ENCODE peak calls at places on chromosome 19, in five cellular contexts. C, J, P, A and S are unnamed samples. For H3K4me1, the result is how much of the 10 kb centered on the place peaks cover.

GRCh38 chr19:35487821-35488220 is 2.4 kb downstream of the KRTDAP start:
- DNase-seq in C (no peak), J (no peak), P (no peak), A (no peak), S (no peak)

GRCh38 chr19:35142531-35143230 is 374 bp upstream of the FXYD7 start:
- DNase-seq in C (peak), J (no peak), P (peak), A (peak), S (peak)

GRCh38 chr19:2867025-2867991 is at the start of gene ZNF556:
- DNase-seq in C (no peak), J (no peak), P (peak), A (no peak), S (peak)

GRCh38 chr19:51417107-51417806 is at the start of gene SIGLEC10:
- DNase-seq in C (peak), J (peak), P (no peak), A (peak), S (no peak)

GRCh38 chr19:54465367-54466109 is 2.0 kb upstream of the LENG9 start:
- DNase-seq in C (no peak), J (peak), P (no peak), A (no peak), S (no peak)

GRCh38 chr19:42250666-42251531 is 4.0 kb downstream of the ERF start:
- DNase-seq in C (peak), J (peak), P (no peak), A (no peak), S (no peak)

GRCh38 chr19:48121909-48122371 is 11.3 kb upstream of the PLA2G4C start:
- DNase-seq in C (no peak), J (no peak), P (no peak), A (peak), S (peak)

GRCh38 chr19:34370983-34371382 is 6.0 kb downstream of the GPI start:
- DNase-seq in C (no peak), J (no peak), P (no peak), A (no peak), S (no peak)

GRCh38 chr19:1411255-1412191 is 4.1 kb downstream of the DAZAP1 start:
- DNase-seq in C (peak), J (no peak), P (no peak), A (no peak), S (peak)

GRCh38 chr19:2574971-2575630 is 99.2 kb downstream of the GADD45B start:
- DNase-seq in C (no peak), J (no peak), P (no peak), A (no peak), S (no peak)

GRCh38 chr19:36577271-36577996 is 4.3 kb upstream of the ZNF529 start:
- DNase-seq in C (no peak), J (no peak), P (no peak), A (no peak), S (no peak)

GRCh38 chr19:39411832-39412099 is 703 bp upstream of the PLEKHG2 start:
- DNase-seq in C (peak), J (peak), P (peak), A (peak), S (peak)

GRCh38 chr19:42634409-42635232 is 39.9 kb upstream of the CEACAM8 start:
- DNase-seq in C (peak), J (no peak), P (peak), A (no peak), S (peak)

GRCh38 chr19:8617984-8618383 is 7.5 kb upstream of the ADAMTS10 start:
- DNase-seq in C (no peak), J (no peak), P (no peak), A (no peak), S (no peak)

GRCh38 chr19:41912899-41913475 is 15.3 kb downstream of the ERFL start:
- DNase-seq in C (no peak), J (no peak), P (no peak), A (no peak), S (no peak)

GRCh38 chr19:40512473-40513344 is 45.9 kb downstream of the SPTBN4 start:
- DNase-seq in C (no peak), J (no peak), P (peak), A (no peak), S (no peak)

GRCh38 chr19:11721681-11722080 is 17.1 kb downstream of the ZNF823 start:
- DNase-seq in C (no peak), J (no peak), P (no peak), A (no peak), S (no peak)

GRCh38 chr19:30319876-30320275 is 52.3 kb upstream of the ZNF536 start:
- DNase-seq in C (no peak), J (no peak), P (no peak), A (no peak), S (no peak)

GRCh38 chr19:862529-863304 is 3.3 kb downstream of the CFD start:
- DNase-seq in C (peak), J (peak), P (peak), A (peak), S (peak)

GRCh38 chr19:40803857-40804782 is 5.1 kb downstream of the EGLN2 start:
- DNase-seq in C (peak), J (peak), P (no peak), A (peak), S (no peak)

GRCh38 chr19:18093439-18094161 is 4.0 kb upstream of the MAST3 start:
- DNase-seq in C (no peak), J (no peak), P (peak), A (no peak), S (peak)

GRCh38 chr19:29467824-29468401 is 57.9 kb upstream of the VSTM2B start:
- DNase-seq in C (no peak), J (no peak), P (peak), A (no peak), S (peak)

GRCh38 chr19:48635966-48636858 is 967 bp downstream of the DBP start:
- DNase-seq in C (no peak), J (no peak), P (no peak), A (peak), S (no peak)

GRCh38 chr19:45094707-45095106 is 1.7 kb downstream of the PPP1R37 start:
- DNase-seq in C (no peak), J (no peak), P (no peak), A (no peak), S (no peak)
- H3K4me1 ChIP-seq in C (half or more), J (half or more), P (half or more), A (under half), S (under half)

GRCh38 chr19:45645631-45646344 is 6.6 kb upstream of the EML2 start:
- DNase-seq in C (peak), J (peak), P (peak), A (peak), S (peak)
- TF ChIP-seq CTCF in C (no peak), J (no peak), P (no peak), A (no peak), S (no peak)

GRCh38 chr19:14577885-14578427 is 4.9 kb upstream of the CLEC17A start:
- DNase-seq in C (no peak), J (no peak), P (no peak), A (peak), S (no peak)
- H3K4me1 ChIP-seq in C (under half), J (under half), P (under half), A (under half), S (under half)

GRCh38 chr19:7197169-7197759 is 97.0 kb downstream of the INSR start:
- DNase-seq in C (peak), J (peak), P (peak), A (peak), S (peak)
- TF ChIP-seq CTCF in C (no peak), J (no peak), P (no peak), A (peak), S (no peak)

DNA sequence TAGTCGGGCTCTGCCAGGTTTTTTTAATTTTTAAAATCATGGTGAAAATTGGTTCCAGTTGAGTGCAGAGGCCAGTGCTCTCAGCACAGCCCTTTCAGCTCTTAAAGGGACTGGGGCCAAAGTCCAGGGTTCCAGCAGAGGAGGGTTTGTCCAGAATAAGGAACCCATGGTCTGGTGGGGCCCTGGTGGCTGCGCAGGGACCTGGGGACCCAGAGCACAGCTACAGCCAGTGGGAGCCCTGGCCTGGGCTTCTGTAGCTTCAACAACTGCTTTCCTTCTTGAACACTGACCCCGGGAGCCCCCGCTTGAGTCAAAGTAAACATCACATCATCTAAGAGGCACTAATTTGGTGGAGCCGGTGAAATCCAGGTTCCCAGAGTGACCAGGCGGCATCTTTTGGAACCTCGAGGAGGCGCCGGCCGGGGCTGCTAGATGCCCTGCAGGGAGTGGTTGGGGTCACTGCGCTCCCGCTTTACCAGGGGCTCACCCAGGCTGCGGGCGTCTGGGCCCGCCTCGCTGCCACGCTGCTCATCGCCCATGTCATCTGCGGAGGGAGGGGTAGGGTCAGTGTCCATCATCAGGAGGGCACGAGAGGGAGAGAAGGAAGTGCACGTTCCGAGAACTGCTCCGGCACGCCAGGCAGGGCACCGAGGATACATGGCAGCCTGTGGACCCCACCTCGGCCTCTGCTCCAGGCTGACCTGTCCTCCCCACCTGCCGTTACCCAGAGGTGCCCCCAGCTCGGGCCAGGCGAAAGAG is 16.6 kb upstream of the RANBP3 start:
- DNase-seq in C (no peak), J (no peak), P (no peak), A (no peak), S (no peak)
- H3K4me1 ChIP-seq in C (under half), J (under half), P (under half), A (under half), S (under half)

GRCh38 chr19:19539738-19540703 is 2.0 kb downstream of the CILP2 start:
- DNase-seq in C (peak), J (peak), P (peak), A (peak), S (peak)
- TF ChIP-seq CTCF in C (no peak), J (no peak), P (no peak), A (no peak), S (no peak)

GRCh38 chr19:33008738-33009137 is 36.7 kb downstream of the FAAP24 start:
- DNase-seq in C (no peak), J (no peak), P (no peak), A (no peak), S (no peak)

GRCh38 chr19:33000910-33001309 is 28.9 kb downstream of the FAAP24 start:
- DNase-seq in C (no peak), J (no peak), P (no peak), A (no peak), S (no peak)

GRCh38 chr19:33000510-33000909 is 28.5 kb downstream of the FAAP24 start:
- DNase-seq in C (no peak), J (no peak), P (no peak), A (no peak), S (no peak)

DNA sequence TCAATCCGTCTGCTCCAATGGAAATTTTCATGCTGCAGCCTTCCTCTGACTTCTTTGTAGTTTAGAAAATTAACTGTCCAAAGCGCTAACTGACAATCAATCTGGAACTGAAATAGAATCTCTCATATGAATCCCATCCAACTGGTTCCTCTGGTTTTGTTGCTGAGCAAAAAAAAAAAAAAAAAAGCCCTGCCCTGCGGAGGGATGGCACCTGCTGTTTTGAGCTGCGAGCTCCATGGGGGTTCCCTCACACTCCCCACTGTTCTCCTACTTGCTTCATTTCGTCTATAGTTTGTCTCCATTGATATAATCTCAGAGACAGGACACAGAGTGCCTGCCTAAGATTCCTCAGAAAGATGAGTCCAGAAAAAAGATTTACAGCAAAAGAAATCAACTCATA is 33.4 kb downstream of the FAAP24 start:
- DNase-seq in C (no peak), J (no peak), P (no peak), A (no peak), S (no peak)
- H3K4me1 ChIP-seq in C (under half), J (under half), P (under half), A (under half), S (under half)

GRCh38 chr19:4370418-4371041 is 27.2 kb downstream of the MPND start:
- DNase-seq in C (no peak), J (no peak), P (no peak), A (no peak), S (no peak)

GRCh38 chr19:4368128-4368820 is 24.9 kb downstream of the MPND start:
- DNase-seq in C (no peak), J (peak), P (no peak), A (peak), S (peak)

GRCh38 chr19:4369109-4369887 is 25.9 kb downstream of the MPND start:
- DNase-seq in C (peak), J (peak), P (no peak), A (peak), S (no peak)

GRCh38 chr19:4371209-4371897 is 28.0 kb downstream of the MPND start:
- DNase-seq in C (peak), J (no peak), P (no peak), A (no peak), S (no peak)

GRCh38 chr19:4369888-4370260 is 26.5 kb downstream of the MPND start:
- DNase-seq in C (no peak), J (peak), P (no peak), A (peak), S (peak)
- TF ChIP-seq CTCF in C (no peak), J (peak), P (peak), A (peak), S (peak)

GRCh38 chr19:46955114-46955812 is 64.4 kb upstream of the NPAS1 start:
- DNase-seq in C (no peak), J (no peak), P (no peak), A (peak), S (no peak)
- H3K4me1 ChIP-seq in C (under half), J (half or more), P (half or more), A (under half), S (under half)

GRCh38 chr19:15869109-15869555 is 28.7 kb downstream of the CYP4F2 start:
- DNase-seq in C (peak), J (no peak), P (peak), A (no peak), S (peak)
- TF ChIP-seq CTCF in C (peak), J (peak), P (peak), A (peak), S (peak)